ENCODE peak calls at places on chromosomes 6 and 20, in four cellular contexts. C, K, B and W are unnamed samples.

GRCh38 chr20:3811421-3812258 is 8.7 kb upstream of the AP5S1 start:
- DNase-seq in C (peak), K (peak), B (peak), W (peak)

GRCh38 chr6:56804996-56805395 is 149.9 kb upstream of the BEND6 start:
- DNase-seq in C (peak), K (no peak), B (no peak), W (no peak)

GRCh38 chr6:15826814-15827213 is 164.0 kb upstream of the DTNBP1 start:
- DNase-seq in C (no peak), K (no peak), B (no peak), W (no peak)

GRCh38 chr20:10228330-10228729 is 9.7 kb downstream of the SNAP25 start:
- DNase-seq in C (no peak), K (peak), B (no peak), W (no peak)

GRCh38 chr20:57707849-57708693 is 1.7 kb downstream of the PMEPA1 start:
- DNase-seq in C (no peak), K (no peak), B (no peak), W (no peak)

GRCh38 chr20:23049201-23049932 is at the start of gene THBD:
- DNase-seq in C (peak), K (no peak), B (no peak), W (no peak)

GRCh38 chr6:169933251-169933821 is 181.9 kb downstream of the ERMARD start:
- DNase-seq in C (no peak), K (no peak), B (no peak), W (no peak)

GRCh38 chr6:71072508-71072907 is 115.6 kb upstream of the B3GAT2 start:
- DNase-seq in C (peak), K (no peak), B (no peak), W (no peak)

GRCh38 chr6:164185342-164185920 is 770.9 kb downstream of the QKI start:
- DNase-seq in C (no peak), K (no peak), B (no peak), W (no peak)

GRCh38 chr20:8244637-8245036 is 112.6 kb downstream of the PLCB1 start:
- DNase-seq in C (no peak), K (peak), B (no peak), W (no peak)

GRCh38 chr6:136751478-136751956 is 40.8 kb downstream of the MAP3K5 start:
- DNase-seq in C (no peak), K (no peak), B (no peak), W (no peak)

GRCh38 chr20:11176431-11176830 is 502.6 kb upstream of the JAG1 start:
- DNase-seq in C (no peak), K (no peak), B (no peak), W (no peak)

GRCh38 chr6:156434049-156434794 is 343.0 kb upstream of the ARID1B start:
- DNase-seq in C (no peak), K (no peak), B (no peak), W (no peak)

GRCh38 chr6:104958720-104959452 is 2.0 kb downstream of the LIN28B start:
- DNase-seq in C (no peak), K (peak), B (no peak), W (no peak)

GRCh38 chr20:63049191-63049518 is 42.4 kb upstream of the BHLHE23 start:
- DNase-seq in C (no peak), K (no peak), B (no peak), W (no peak)

GRCh38 chr6:5626727-5627426 is 365.6 kb downstream of the FARS2 start:
- DNase-seq in C (no peak), K (no peak), B (no peak), W (no peak)

GRCh38 chr20:6956574-6956973 is 189.1 kb downstream of the BMP2 start:
- DNase-seq in C (no peak), K (no peak), B (no peak), W (no peak)

GRCh38 chr6:7758456-7758855 is 32.6 kb downstream of the BMP6 start:
- DNase-seq in C (peak), K (no peak), B (no peak), W (no peak)

GRCh38 chr20:60510356-60510755 is 552.1 kb downstream of the CDH26 start:
- DNase-seq in C (no peak), K (no peak), B (no peak), W (no peak)

GRCh38 chr20:33099842-33100538 is 20.5 kb downstream of the BPIFB4 start:
- DNase-seq in C (no peak), K (no peak), B (no peak), W (no peak)

GRCh38 chr6:125983246-125983945 is 2.9 kb upstream of the TRMT11 start:
- DNase-seq in C (peak), K (no peak), B (no peak), W (no peak)

GRCh38 chr6:166770216-166771116 is 143.4 kb upstream of the RPS6KA2 start:
- DNase-seq in C (no peak), K (no peak), B (no peak), W (no peak)

GRCh38 chr20:19757973-19758887 is at the start of gene RIN2:
- DNase-seq in C (peak), K (peak), B (peak), W (no peak)

GRCh38 chr6:15986027-15986629 is 142.8 kb upstream of the MYLIP start:
- DNase-seq in C (no peak), K (no peak), B (no peak), W (no peak)

GRCh38 chr6:158706369-158706982 is 56.6 kb downstream of the SYTL3 start:
- DNase-seq in C (peak), K (peak), B (no peak), W (no peak)

GRCh38 chr6:45387236-45387635 is 9.5 kb upstream of the SUPT3H start:
- DNase-seq in C (peak), K (no peak), B (no peak), W (no peak)

GRCh38 chr6:41157323-41157722 is 3.2 kb upstream of the TREML1 start:
- DNase-seq in C (no peak), K (no peak), B (no peak), W (no peak)

GRCh38 chr20:43284481-43284880 is 94.8 kb upstream of the PTPRT start:
- DNase-seq in C (no peak), K (no peak), B (no peak), W (no peak)

GRCh38 chr20:51116765-51117686 is 94.1 kb upstream of the KCNG1 start:
- DNase-seq in C (no peak), K (peak), B (no peak), W (no peak)

GRCh38 chr6:69813508-69813907 is 16.7 kb upstream of the LMBRD1 start:
- DNase-seq in C (no peak), K (no peak), B (no peak), W (no peak)

GRCh38 chr20:13831476-13831875 is 46.6 kb downstream of the NDUFAF5 start:
- DNase-seq in C (no peak), K (no peak), B (no peak), W (no peak)

GRCh38 chr20:56793916-56794315 is 164.8 kb downstream of the TFAP2C start:
- DNase-seq in C (no peak), K (no peak), B (no peak), W (no peak)

GRCh38 chr6:45630801-45631200 is 253.1 kb upstream of the SUPT3H start:
- DNase-seq in C (no peak), K (no peak), B (no peak), W (no peak)

GRCh38 chr6:82494367-82494766 is 130.8 kb downstream of the TPBG start:
- DNase-seq in C (no peak), K (no peak), B (no peak), W (no peak)

GRCh38 chr6:148274809-148275208 is 67.8 kb upstream of the SASH1 start:
- DNase-seq in C (no peak), K (no peak), B (no peak), W (no peak)

GRCh38 chr6:140203611-140204553 is 829.4 kb upstream of the CITED2 start:
- DNase-seq in C (peak), K (no peak), B (no peak), W (no peak)

GRCh38 chr20:61883867-61884393 is 181.8 kb downstream of the TAF4 start:
- DNase-seq in C (no peak), K (no peak), B (no peak), W (no peak)

GRCh38 chr20:25237610-25238318 is 10.1 kb upstream of the PYGB start:
- DNase-seq in C (peak), K (no peak), B (no peak), W (peak)

GRCh38 chr20:35618372-35619131 is 2.9 kb downstream of the SPAG4 start:
- DNase-seq in C (no peak), K (peak), B (no peak), W (peak)